ENCODE peak calls at places on chromosomes 11 and 22, in four cellular contexts. W, I, N and R are unnamed samples.

GRCh38 chr11:36469881-36470802 is 39.9 kb downstream of the TRAF6 start:
- DNase-seq in W (no peak), I (no peak), N (no peak), R (no peak)

GRCh38 chr22:27107824-27108223 is 450.4 kb downstream of the MIAT start:
- DNase-seq in N (no peak), W (no peak), I (no peak), R (no peak)

GRCh38 chr22:43101306-43101705 is 9.2 kb upstream of the BIK start:
- DNase-seq in W (no peak), I (no peak), N (no peak), R (no peak)

GRCh38 chr11:1279674-1280055 is 29.8 kb downstream of the TOLLIP start:
- DNase-seq in W (no peak), N (no peak), I (no peak), R (no peak)

GRCh38 chr11:12433571-12434061 is 56.2 kb downstream of the PARVA start:
- DNase-seq in W (no peak), N (no peak), I (no peak), R (no peak)

GRCh38 chr22:49136816-49137180 is 690.9 kb downstream of the BRD1 start:
- DNase-seq in N (no peak), I (no peak), W (no peak), R (no peak)

GRCh38 chr22:29706493-29706892 is 13.3 kb upstream of the CABP7 start:
- DNase-seq in I (no peak), N (peak), W (no peak), R (no peak)

GRCh38 chr11:2481253-2481652 is 36.4 kb downstream of the KCNQ1 start:
- DNase-seq in N (no peak), I (no peak), W (no peak), R (no peak)

GRCh38 chr11:134471341-134472187 is 59.5 kb upstream of the B3GAT1 start:
- DNase-seq in W (no peak), N (peak), I (no peak), R (peak)

GRCh38 chr22:42399315-42400271 is 32.6 kb downstream of the NFAM1 start:
- DNase-seq in W (peak), N (peak), I (peak), R (no peak)

GRCh38 chr11:126405906-126406305 is 50.4 kb downstream of the ST3GAL4 start:
- DNase-seq in W (no peak), N (no peak), I (no peak), R (no peak)

GRCh38 chr22:46501701-46502100 is 35.7 kb downstream of the CELSR1 start:
- DNase-seq in W (no peak), I (no peak), N (no peak), R (no peak)

GRCh38 chr11:99368579-99368978 is 347.8 kb downstream of the CNTN5 start:
- DNase-seq in W (no peak), I (no peak), N (no peak), R (no peak)

GRCh38 chr22:32106930-32107329 is 52.2 kb downstream of the C22orf42 start:
- DNase-seq in W (peak), I (no peak), N (no peak), R (no peak)

GRCh38 chr22:22823126-22823804 is 64.4 kb upstream of the IGLL5 start:
- DNase-seq in N (no peak), W (no peak), I (no peak), R (no peak)